ENCODE peak calls at places on chromosomes 6 and 20, in five cellular contexts. K, V, Z, A and F are unnamed samples.

GRCh38 chr6:126959765-126960164 is 158.7 kb upstream of the RSPO3 start:
- DNase-seq in A (no peak), Z (no peak), K (no peak), V (no peak), F (no peak)

GRCh38 chr6:62652692-62653328 is 366.8 kb upstream of the KHDRBS2 start:
- DNase-seq in Z (no peak), A (no peak), V (no peak), K (no peak), F (no peak)

GRCh38 chr20:5835870-5836269 is 85.7 kb downstream of the SHLD1 start:
- DNase-seq in Z (no peak), A (no peak), K (no peak), V (peak), F (no peak)

GRCh38 chr6:54877713-54878317 is 31.2 kb downstream of the FAM83B start:
- DNase-seq in K (no peak), Z (no peak), V (no peak), A (no peak), F (no peak)

GRCh38 chr6:117233146-117233545 is 32.2 kb upstream of the VGLL2 start:
- DNase-seq in V (no peak), Z (no peak), K (no peak), A (no peak), F (no peak)

GRCh38 chr6:26028753-26029569 is 58.3 kb upstream of the HFE start:
- DNase-seq in K (no peak), V (no peak), A (no peak), Z (no peak), F (no peak)

GRCh38 chr6:27383011-27383410 is 5.5 kb upstream of the ZNF391 start:
- DNase-seq in K (no peak), V (no peak), A (no peak), Z (no peak), F (no peak)

GRCh38 chr6:9593566-9593965 is 821.3 kb downstream of the TFAP2A start:
- DNase-seq in Z (no peak), K (no peak), V (no peak), A (no peak), F (no peak)

GRCh38 chr6:44024597-44025219 is 102.5 kb downstream of the MRPL14 start:
- DNase-seq in V (no peak), Z (no peak), A (peak), K (peak), F (peak)

GRCh38 chr6:152701081-152701862 is 3.6 kb downstream of the MYCT1 start:
- DNase-seq in V (no peak), Z (no peak), A (no peak), K (no peak), F (no peak)

GRCh38 chr6:169240591-169241390 is 12.9 kb downstream of the THBS2 start:
- DNase-seq in V (no peak), A (no peak), K (no peak), Z (no peak), F (no peak)

GRCh38 chr20:50070361-50070760 is 42.6 kb downstream of the UBE2V1 start:
- DNase-seq in A (no peak), K (no peak), V (no peak), Z (no peak), F (no peak)

GRCh38 chr6:27428966-27429365 is 40.4 kb downstream of the ZNF391 start:
- DNase-seq in A (no peak), V (no peak), Z (no peak), K (no peak), F (no peak)

GRCh38 chr6:168155193-168155592 is 76.2 kb upstream of the FRMD1 start:
- DNase-seq in V (peak), Z (no peak), K (no peak), A (no peak), F (no peak)

GRCh38 chr20:35697696-35698297 is 1.4 kb downstream of the NFS1 start:
- DNase-seq in Z (no peak), V (no peak), A (no peak), K (no peak), F (no peak)

GRCh38 chr6:163414367-163415175 is at the start of gene QKI:
- DNase-seq in A (peak), Z (peak), V (peak), K (peak), F (peak)

GRCh38 chr20:51511861-51512619 is 30.5 kb downstream of the NFATC2 start:
- DNase-seq in V (no peak), A (no peak), K (no peak), Z (no peak), F (no peak)

GRCh38 chr6:17212541-17213371 is 68.4 kb upstream of the RBM24 start:
- DNase-seq in A (no peak), V (no peak), Z (no peak), K (no peak), F (no peak)

GRCh38 chr6:82841309-82841708 is 224.3 kb downstream of the UBE3D start:
- DNase-seq in A (no peak), V (no peak), K (no peak), Z (no peak), F (no peak)

GRCh38 chr6:63677282-63677681 is 41.7 kb downstream of the PHF3 start:
- DNase-seq in V (no peak), K (no peak), Z (no peak), A (no peak), F (no peak)

GRCh38 chr6:17519120-17519519 is 81.0 kb upstream of the FAM8A1 start:
- DNase-seq in K (no peak), A (no peak), Z (no peak), V (no peak), F (no peak)

GRCh38 chr20:17971571-17972013 is 2.8 kb downstream of the MGME1 start:
- DNase-seq in Z (no peak), V (no peak), K (no peak), A (no peak), F (no peak)